ENCODE peak calls at places on chromosome 9, in four cellular contexts. X is AG09309, S is spleen, Q is tibial artery. V is an unnamed sample.

GRCh38 chr9:7358876-7359275 is 440.7 kb downstream of the DMAC1 start:
- DNase-seq in Q (no peak), X (no peak), S (no peak), V (no peak)

GRCh38 chr9:32775283-32775682 is 8.1 kb upstream of the TMEM215 start:
- DNase-seq in Q (no peak), X (no peak), S (no peak), V (no peak)

GRCh38 chr9:69431777-69432176 is 106.8 kb downstream of the ENTREP1 start:
- DNase-seq in S (peak), X (no peak), Q (no peak), V (no peak)

GRCh38 chr9:71895122-71895521 is 15.9 kb downstream of the ABHD17B start:
- DNase-seq in Q (no peak), X (no peak), S (no peak), V (no peak)

GRCh38 chr9:131068076-131068816 is 28.1 kb upstream of the AIF1L start:
- DNase-seq in Q (no peak), X (no peak), S (no peak), V (no peak)

GRCh38 chr9:113151696-113152630 is 1.2 kb downstream of the SLC31A2 start:
- DNase-seq in X (no peak), S (no peak), Q (peak), V (no peak)

GRCh38 chr9:127351182-127352166 is 45.5 kb upstream of the SLC2A8 start:
- DNase-seq in X (no peak), Q (no peak), S (no peak), V (no peak)

GRCh38 chr9:95088421-95089161 is 228.9 kb downstream of the FANCC start:
- DNase-seq in X (no peak), Q (no peak), S (peak), V (no peak)

GRCh38 chr9:109409998-109410397 is 88.1 kb downstream of the PTPN3 start:
- DNase-seq in Q (no peak), S (no peak), X (no peak), V (no peak)

GRCh38 chr9:93096131-93096802 is at the start of gene CARD19:
- DNase-seq in S (no peak), Q (peak), X (no peak), V (no peak)

GRCh38 chr9:137157618-137158502 is 12.0 kb downstream of the LRRC26 start:
- DNase-seq in X (no peak), Q (no peak), S (no peak), V (no peak)

GRCh38 chr9:131111854-131112311 is 13.5 kb upstream of the NUP214 start:
- DNase-seq in S (peak), X (no peak), Q (no peak), V (no peak)

GRCh38 chr9:13778486-13779110 is 499.1 kb upstream of the MPDZ start:
- DNase-seq in Q (no peak), X (no peak), S (no peak), V (no peak)

GRCh38 chr9:70607329-70607728 is 192.9 kb upstream of the KLF9 start:
- DNase-seq in Q (no peak), X (no peak), S (no peak), V (no peak)

GRCh38 chr9:7844283-7844682 is 44.7 kb upstream of the DMAC1 start:
- DNase-seq in Q (no peak), X (no peak), S (no peak), V (no peak)

GRCh38 chr9:92146610-92147009 is 31.4 kb upstream of the SPTLC1 start:
- DNase-seq in Q (no peak), S (no peak), X (no peak), V (no peak)

GRCh38 chr9:36306481-36307306 is 48.4 kb upstream of the GNE start:
- DNase-seq in S (no peak), Q (no peak), X (no peak), V (no peak)

GRCh38 chr9:88476491-88477271 is 58.3 kb upstream of the NXNL2 start:
- DNase-seq in Q (no peak), X (peak), S (no peak), V (no peak)

GRCh38 chr9:18379073-18379811 is 94.7 kb upstream of the ADAMTSL1 start:
- DNase-seq in X (peak), S (no peak), Q (no peak), V (no peak)

GRCh38 chr9:101736723-101737122 is 1.7 kb downstream of the GRIN3A start:
- DNase-seq in S (no peak), X (no peak), Q (no peak), V (no peak)

GRCh38 chr9:101738566-101739183 is at the start of gene GRIN3A:
- DNase-seq in Q (no peak), X (no peak), S (no peak), V (no peak)

GRCh38 chr9:101737705-101738565 is 512 bp downstream of the GRIN3A start:
- DNase-seq in Q (no peak), S (peak), X (no peak), V (no peak)

GRCh38 chr9:101737165-101737704 is 1.2 kb downstream of the GRIN3A start:
- DNase-seq in S (no peak), Q (no peak), X (no peak), V (no peak)

GRCh38 chr9:101739311-101739710 is 864 bp upstream of the GRIN3A start:
- DNase-seq in S (no peak), Q (no peak), X (no peak), V (no peak)
- TF ChIP-seq CTCF in S (no peak), Q (no peak), X (no peak), V (no peak)

GRCh38 chr9:9216934-9217333 is 1395.9 kb downstream of the PTPRD start:
- DNase-seq in S (no peak), Q (no peak), X (no peak), V (no peak)
- TF ChIP-seq CTCF in S (no peak), Q (no peak), X (no peak), V (no peak)

GRCh38 chr9:133793471-133793870 is 55.3 kb upstream of the SARDH start:
- DNase-seq in S (no peak), Q (no peak), X (no peak), V (no peak)

GRCh38 chr9:133794006-133794760 is 56.0 kb upstream of the SARDH start:
- DNase-seq in Q (no peak), X (no peak), S (no peak), V (no peak)

GRCh38 chr9:133792721-133793470 is 54.7 kb upstream of the SARDH start:
- DNase-seq in S (peak), Q (peak), X (peak), V (peak)

GRCh38 chr9:133791069-133791468 is 52.9 kb upstream of the SARDH start:
- DNase-seq in X (no peak), Q (no peak), S (no peak), V (no peak)

DNA sequence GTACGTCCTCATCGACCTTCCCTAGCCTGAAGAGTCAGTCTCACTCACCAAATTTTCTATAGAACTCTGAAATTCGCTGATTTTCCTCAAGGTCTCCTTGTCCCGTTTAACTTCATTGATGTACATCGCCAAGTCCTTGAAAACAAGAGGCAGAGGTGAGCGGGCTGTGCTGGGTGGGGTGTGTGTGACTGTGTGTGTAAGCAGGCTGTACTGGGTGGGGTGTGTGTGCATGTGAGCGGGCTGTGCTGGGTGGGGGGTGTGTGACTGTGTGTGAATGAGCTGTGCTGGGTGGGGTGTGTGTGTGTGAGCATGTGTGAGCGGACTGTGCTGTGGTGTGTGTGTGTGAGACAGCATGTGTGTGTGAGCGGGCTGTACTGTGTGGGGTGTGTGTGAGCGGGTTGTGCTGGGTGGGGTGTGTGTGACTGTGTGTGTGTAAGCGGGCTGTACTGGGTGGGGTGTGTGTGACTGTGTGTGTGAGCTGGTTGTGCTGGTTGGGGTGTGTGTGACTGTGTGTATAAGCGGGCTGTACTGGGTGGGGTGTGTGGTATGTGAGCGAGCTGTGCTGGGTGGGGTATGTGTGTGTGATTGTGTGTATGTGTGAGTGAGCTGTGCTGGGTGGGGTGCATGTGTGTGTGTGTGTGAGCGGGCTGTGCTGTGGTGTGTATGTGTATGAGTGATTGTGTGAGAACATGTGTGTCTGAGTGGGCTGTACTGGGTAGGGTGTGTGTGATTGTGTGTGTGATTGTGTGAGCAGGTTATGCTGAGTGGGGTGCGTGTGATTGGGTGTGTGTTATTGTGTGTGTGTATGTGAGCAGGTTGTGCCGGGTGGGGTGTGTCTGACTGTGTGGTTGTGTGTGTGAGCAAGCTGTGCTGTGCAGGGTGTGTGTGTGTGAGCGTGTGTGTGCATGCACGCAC is 53.8 kb upstream of the SARDH start:
- DNase-seq in S (no peak), Q (no peak), X (no peak), V (no peak)
- TF ChIP-seq CTCF in S (no peak), Q (no peak), X (no peak), V (no peak)

DNA sequence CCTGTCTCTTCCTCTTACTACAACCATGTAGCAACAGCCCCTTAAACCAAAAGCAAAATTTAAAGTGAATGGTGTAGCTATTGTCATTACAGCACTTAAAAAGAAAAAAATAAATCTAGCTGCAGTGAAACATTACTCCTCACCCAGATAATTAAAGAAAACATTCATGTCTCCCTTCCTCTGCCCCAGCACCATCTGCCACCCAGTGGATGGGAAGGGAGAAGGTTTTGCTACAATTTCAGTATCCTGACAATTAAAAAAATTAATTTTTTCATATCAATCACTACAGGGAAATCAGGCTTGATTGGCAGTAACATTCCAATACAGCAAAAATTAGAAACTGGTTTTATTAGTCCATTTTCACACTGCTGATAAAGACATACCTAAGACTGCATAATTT is 147.4 kb upstream of the PUM3 start:
- DNase-seq in S (no peak), X (no peak), Q (no peak), V (no peak)
- TF ChIP-seq CTCF in S (no peak), X (peak), Q (no peak), V (no peak)

DNA sequence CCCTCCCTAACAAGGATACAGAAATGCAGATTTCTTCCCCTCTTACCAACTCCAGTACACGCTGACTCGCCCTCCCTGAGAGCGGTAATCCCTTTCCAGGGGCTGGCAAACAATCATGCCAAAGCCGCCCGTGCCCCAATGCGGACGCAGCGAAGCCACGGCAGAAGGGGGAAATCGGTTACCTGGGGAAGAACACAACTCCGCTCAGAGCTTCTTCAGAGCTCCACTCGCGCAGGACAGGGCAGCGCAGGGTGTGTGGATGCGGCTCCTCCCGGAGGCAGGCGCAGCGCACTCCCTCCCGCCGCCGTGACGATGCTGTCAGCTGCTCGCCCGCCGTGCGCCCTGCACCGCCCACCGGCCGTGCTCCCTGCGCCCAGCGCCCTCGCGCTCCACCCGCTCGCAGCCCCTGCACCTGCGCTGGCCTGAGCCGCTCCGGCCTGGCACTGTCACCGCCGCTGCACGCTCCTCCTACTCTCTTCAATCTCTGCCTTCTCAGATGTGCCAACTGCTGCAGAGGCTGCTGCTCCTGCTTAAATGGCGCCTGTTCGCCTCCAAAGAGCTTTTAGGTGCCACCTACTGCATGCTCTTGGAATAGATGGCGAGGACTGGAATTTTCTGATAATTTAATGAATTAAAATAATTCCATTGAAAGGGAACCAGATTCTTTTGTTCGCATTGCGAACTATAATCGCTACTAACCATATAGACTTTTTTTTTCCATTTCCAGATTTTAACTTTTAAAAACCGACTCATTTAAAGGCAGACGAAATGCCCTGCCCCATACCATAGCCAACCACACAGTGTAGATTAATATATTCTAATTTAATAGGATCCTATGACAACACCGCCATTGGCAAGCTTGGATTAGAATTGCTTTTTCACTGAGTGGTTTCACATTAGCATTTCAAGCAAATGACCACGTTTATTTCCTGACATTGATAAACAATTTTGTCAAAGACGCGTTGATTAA is at the start of gene DIRAS2:
- DNase-seq in Q (peak), S (peak), X (peak), V (no peak)
- TF ChIP-seq CTCF in Q (no peak), S (no peak), X (peak), V (no peak)

DNA sequence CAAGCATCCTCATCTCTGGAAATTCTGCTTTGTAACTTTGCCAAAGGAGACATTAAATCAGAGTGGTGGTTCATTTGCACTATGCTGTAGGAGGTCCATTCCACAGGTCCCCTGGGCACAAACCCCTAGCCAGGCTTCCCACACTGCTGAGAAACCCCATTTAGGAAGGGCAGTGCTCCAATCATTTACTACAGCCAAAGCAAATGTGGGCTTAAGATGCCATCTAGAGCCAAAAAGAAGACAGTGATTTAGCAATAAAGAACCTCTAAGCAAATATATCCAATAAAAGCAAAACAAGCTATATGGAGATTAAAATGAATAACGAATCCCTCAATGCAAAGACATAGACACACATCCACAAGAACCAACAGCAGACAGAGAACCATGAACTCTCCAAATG is 129.0 kb upstream of the ALDH1B1 start:
- DNase-seq in X (no peak), S (no peak), Q (no peak), V (no peak)
- TF ChIP-seq CTCF in X (peak), S (peak), Q (no peak), V (no peak)

DNA sequence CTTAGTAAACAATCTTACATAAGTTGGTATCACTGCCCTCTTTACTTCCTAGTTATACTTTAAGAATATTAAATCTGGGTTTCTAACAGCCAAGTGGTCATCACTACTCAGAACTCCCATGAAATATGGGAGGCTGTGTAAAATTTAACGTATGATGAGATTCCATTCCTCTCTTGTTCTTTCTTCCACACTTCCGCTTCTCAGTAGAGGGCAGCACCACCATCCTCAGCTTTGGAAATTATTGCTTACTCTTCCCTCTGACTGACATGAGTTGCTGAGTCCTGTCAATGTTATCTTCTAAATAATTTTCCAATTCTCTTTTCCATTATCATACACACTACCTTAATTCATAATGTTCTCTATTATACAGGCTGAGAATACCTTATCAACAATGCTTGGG is 194.0 kb downstream of the RFX3 start:
- DNase-seq in X (no peak), Q (no peak), S (no peak), V (no peak)
- TF ChIP-seq CTCF in X (peak), Q (no peak), S (no peak), V (no peak)

GRCh38 chr9:73683862-73684591 is 532.4 kb downstream of the ANXA1 start:
- DNase-seq in S (no peak), X (no peak), Q (no peak), V (no peak)
- TF ChIP-seq CTCF in S (no peak), X (peak), Q (no peak), V (no peak)

GRCh38 chr9:128770286-128770685 is 1.4 kb downstream of the ZER1 start:
- DNase-seq in S (no peak), X (no peak), Q (no peak), V (no peak)

GRCh38 chr9:128773049-128773448 is 1.3 kb upstream of the ZER1 start:
- DNase-seq in Q (no peak), S (no peak), X (no peak), V (no peak)

GRCh38 chr9:128774804-128775203 is 3.1 kb upstream of the ZER1 start:
- DNase-seq in S (no peak), X (no peak), Q (no peak), V (no peak)

GRCh38 chr9:128771094-128771721 is 519 bp downstream of the ZER1 start:
- DNase-seq in X (no peak), S (no peak), Q (no peak), V (no peak)

DNA sequence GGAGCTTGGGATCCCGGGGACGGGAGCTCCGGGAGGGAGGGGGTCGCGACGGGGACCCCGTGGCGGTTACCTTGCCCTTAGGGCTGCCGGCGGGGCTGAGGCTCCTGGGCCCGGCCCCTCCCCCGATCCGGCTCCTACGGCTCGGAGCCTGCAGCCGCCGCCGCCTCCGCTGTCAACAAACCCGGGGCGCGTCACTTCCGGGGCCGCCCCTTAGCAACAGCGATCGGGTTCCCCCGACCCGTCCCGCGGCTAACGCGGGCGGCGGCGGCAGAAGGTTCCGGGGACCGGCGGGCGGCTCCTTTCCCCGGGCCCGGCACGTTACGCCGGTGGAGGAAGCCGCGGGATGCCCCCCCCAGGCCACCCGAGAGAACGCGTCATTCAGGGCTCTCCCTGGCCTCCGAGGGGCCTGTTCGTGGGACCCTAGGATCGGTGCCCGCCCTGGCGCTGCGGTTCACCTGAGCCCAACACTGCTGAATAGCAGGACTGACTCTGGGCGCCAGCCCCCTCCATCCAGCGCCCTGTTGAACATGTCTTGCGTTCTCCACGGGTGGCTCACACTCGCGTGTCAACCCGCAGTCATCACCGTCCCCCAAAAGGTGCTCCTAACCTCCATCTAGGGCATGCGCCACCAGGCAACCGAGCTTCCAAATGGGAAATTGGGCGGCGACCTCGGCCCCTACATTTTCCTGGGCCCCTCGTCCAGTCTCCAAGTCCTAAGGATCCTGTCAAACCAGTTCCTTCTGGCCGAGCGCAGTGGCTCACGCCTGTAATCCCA is at the start of gene ZER1:
- DNase-seq in Q (peak), X (peak), S (peak), V (peak)
- TF ChIP-seq CTCF in Q (no peak), X (no peak), S (no peak), V (no peak)

DNA sequence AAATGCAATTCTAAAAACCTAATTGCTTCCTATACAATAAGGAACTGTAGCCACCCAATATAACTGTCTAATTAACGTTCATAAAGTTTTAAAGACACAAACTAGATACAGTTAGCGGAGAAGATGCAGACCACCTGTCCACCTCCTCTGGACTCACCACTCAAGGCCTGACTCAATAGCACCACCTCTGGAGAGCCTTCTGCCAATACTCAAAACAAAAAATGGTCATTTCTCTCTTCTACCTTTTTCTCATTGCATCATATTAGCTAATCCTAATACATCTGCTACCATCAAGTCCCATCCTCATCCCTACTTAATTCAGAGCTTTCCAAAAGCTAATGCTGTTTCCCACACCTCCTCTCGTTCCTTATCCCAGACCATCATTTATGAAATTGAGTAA is 159.9 kb downstream of the MLLT3 start:
- DNase-seq in S (no peak), Q (no peak), X (no peak), V (no peak)
- TF ChIP-seq CTCF in S (no peak), Q (no peak), X (peak), V (no peak)

V was measured in activated B cell treated with CpG ODN at 0.5 μM for 24 hours.